ENCODE peak calls at places on chromosomes 3 and 15, in nine cellular contexts. G is heart right ventricle; D is psoas muscle; L is BJ; E is tibial nerve; Q is CD8-positive, alpha-beta T cell; T is BE2C; I is endodermal cell; Y is transverse colon. Z is an unnamed sample. For H3K27me3, the result is how much of the 10 kb centered on the place peaks cover.

GRCh38 chr3:35666893-35667292 is 27.6 kb downstream of the ARPP21 start:
- DNase-seq in T (no peak), Y (no peak), E (no peak), G (no peak), I (no peak), Q (no peak), D (no peak), L (no peak), Z (no peak)

GRCh38 chr15:74124196-74124595 is 6.2 kb upstream of the ISLR2 start:
- DNase-seq in Q (no peak), Y (no peak), E (no peak), L (no peak), G (no peak), T (no peak), D (no peak), I (peak), Z (no peak)

GRCh38 chr15:101242160-101242998 is 9.5 kb downstream of the CHSY1 start:
- DNase-seq in E (no peak), Y (peak), Q (peak), T (no peak), L (no peak), G (peak), I (peak), D (no peak), Z (no peak)

GRCh38 chr3:100606894-100607512 is 2.4 kb upstream of the ADGRG7 start:
- DNase-seq in E (no peak), T (no peak), D (no peak), L (no peak), I (no peak), Y (no peak), Q (no peak), G (no peak), Z (no peak)

GRCh38 chr3:141764946-141765345 is 1.7 kb downstream of the GRK7 start:
- DNase-seq in Q (no peak), G (no peak), Y (no peak), I (no peak), D (no peak), T (no peak), E (no peak), L (no peak), Z (no peak)

GRCh38 chr15:52258461-52258860 is 37.1 kb downstream of the MYO5C start:
- DNase-seq in G (no peak), L (no peak), E (no peak), D (no peak), Q (no peak), I (no peak), Y (no peak), T (no peak), Z (no peak)

GRCh38 chr15:92527197-92527596 is 128.4 kb downstream of the FAM174B start:
- DNase-seq in Y (peak), G (peak), E (no peak), D (no peak), I (no peak), T (no peak), Q (no peak), L (no peak), Z (no peak)

GRCh38 chr3:9135930-9136525 is 113.4 kb downstream of the SRGAP3 start:
- DNase-seq in D (peak), Y (no peak), E (no peak), Q (no peak), G (no peak), I (peak), T (no peak), L (no peak), Z (no peak)

GRCh38 chr15:50148362-50148963 is 29.4 kb upstream of the ATP8B4 start:
- DNase-seq in D (no peak), Q (no peak), Y (peak), I (peak), T (peak), E (no peak), G (no peak), L (no peak), Z (no peak)

GRCh38 chr3:4947028-4947427 is 32.2 kb upstream of the BHLHE40 start:
- DNase-seq in Q (no peak), Y (no peak), L (no peak), G (no peak), D (no peak), T (no peak), E (no peak), I (no peak), Z (no peak)

GRCh38 chr3:30135190-30135589 is 471.2 kb upstream of the TGFBR2 start:
- DNase-seq in L (no peak), G (peak), E (no peak), D (no peak), I (no peak), T (no peak), Y (no peak), Q (no peak), Z (no peak)

GRCh38 chr3:11969986-11970385 is 34.2 kb upstream of the SYN2 start:
- DNase-seq in I (no peak), T (no peak), Q (no peak), L (no peak), D (no peak), Y (no peak), G (no peak), E (no peak), Z (no peak)

GRCh38 chr3:108202080-108202479 is 20.1 kb downstream of the IFT57 start:
- DNase-seq in G (no peak), L (no peak), Q (no peak), D (no peak), T (no peak), Y (no peak), E (no peak), I (no peak), Z (no peak)

GRCh38 chr3:73215286-73215685 is 153.8 kb downstream of the EBLN2 start:
- DNase-seq in I (no peak), Q (no peak), E (no peak), G (no peak), D (no peak), T (no peak), L (peak), Y (no peak), Z (no peak)

GRCh38 chr3:13842226-13842625 is 37.6 kb downstream of the WNT7A start:
- DNase-seq in Q (no peak), D (no peak), E (no peak), Y (no peak), I (no peak), L (no peak), T (no peak), G (no peak), Z (no peak)

GRCh38 chr3:123540285-123540684 is 44.6 kb downstream of the HACD2 start:
- DNase-seq in Y (no peak), I (no peak), L (no peak), Q (no peak), G (no peak), E (no peak), D (no peak), T (no peak), Z (no peak)

GRCh38 chr3:11195721-11196332 is 41.5 kb downstream of the HRH1 start:
- DNase-seq in E (no peak), Y (no peak), D (no peak), T (no peak), I (peak), G (no peak), L (no peak), Q (no peak), Z (no peak)

GRCh38 chr15:73695773-73696640 is 11.8 kb downstream of the CD276 start:
- DNase-seq in T (no peak), D (no peak), Y (no peak), G (no peak), L (no peak), I (no peak), E (no peak), Q (no peak), Z (no peak)

GRCh38 chr3:4751057-4752051 is 227.9 kb upstream of the BHLHE40 start:
- DNase-seq in G (peak), D (no peak), L (peak), I (no peak), E (no peak), T (no peak), Y (no peak), Q (no peak), Z (peak)

GRCh38 chr3:165753560-165753959 is 83.7 kb downstream of the BCHE start:
- DNase-seq in Q (no peak), G (no peak), D (no peak), T (no peak), I (no peak), L (no peak), E (no peak), Y (no peak), Z (no peak)

GRCh38 chr3:21960033-21960432 is 209.0 kb upstream of the ZNF385D start:
- DNase-seq in L (no peak), D (no peak), T (no peak), G (no peak), Q (no peak), E (no peak), I (no peak), Y (no peak), Z (no peak)

GRCh38 chr3:52216585-52217408 is 8.6 kb downstream of the TLR9 start:
- DNase-seq in Q (peak), E (no peak), G (peak), I (no peak), L (no peak), Y (peak), T (peak), D (peak), Z (peak)

GRCh38 chr3:146501752-146502151 is 32.4 kb upstream of the PLSCR2 start:
- DNase-seq in G (no peak), T (no peak), E (no peak), L (no peak), D (no peak), Y (no peak), I (no peak), Q (no peak), Z (no peak)

GRCh38 chr3:146502887-146503458 is 33.6 kb upstream of the PLSCR2 start:
- DNase-seq in Q (no peak), G (no peak), E (no peak), D (no peak), Y (no peak), I (no peak), T (no peak), L (no peak), Z (no peak)

GRCh38 chr3:146505496-146505895 is 36.1 kb upstream of the PLSCR2 start:
- DNase-seq in E (no peak), G (no peak), I (no peak), Y (no peak), Q (no peak), D (no peak), T (no peak), L (no peak), Z (no peak)

GRCh38 chr3:146504546-146505197 is 35.3 kb upstream of the PLSCR2 start:
- DNase-seq in T (no peak), I (peak), Q (no peak), Y (no peak), L (no peak), D (no peak), E (no peak), G (no peak), Z (no peak)

DNA sequence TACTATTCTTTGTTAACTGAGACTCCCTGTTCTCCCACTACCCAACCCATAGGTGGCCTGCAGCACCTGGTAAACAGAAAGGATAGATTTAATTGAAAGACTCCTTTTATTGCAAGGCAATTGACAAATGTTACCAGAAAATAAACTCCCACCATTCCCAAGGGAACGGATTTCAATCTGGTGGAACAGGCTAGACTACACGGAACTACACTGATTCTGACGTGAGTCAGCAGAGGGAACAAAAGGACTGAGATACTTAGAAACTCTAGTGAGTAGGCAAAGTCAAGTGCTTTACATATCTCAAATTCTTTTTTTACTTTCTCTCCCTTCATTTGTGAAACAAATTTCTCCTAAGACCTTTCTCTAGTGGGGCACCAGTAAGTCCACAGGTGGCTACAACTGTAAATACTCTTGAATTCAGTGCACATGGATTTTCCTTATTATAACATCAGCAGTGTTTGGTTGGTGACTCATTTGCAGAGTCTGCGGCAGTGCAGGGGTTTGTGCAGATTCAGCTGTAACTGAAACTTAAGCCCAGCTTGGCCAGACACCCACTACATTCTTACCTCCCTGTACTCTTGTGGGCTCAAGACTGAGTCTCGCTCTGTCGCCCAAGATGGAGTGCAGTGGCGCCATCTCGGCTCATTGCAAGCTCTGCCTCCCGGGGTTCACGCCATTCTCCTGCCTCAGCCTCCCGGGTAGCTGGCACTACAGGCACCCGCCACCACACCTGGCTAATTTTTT is 34.3 kb upstream of the PLSCR2 start:
- DNase-seq in D (no peak), L (peak), Q (no peak), I (no peak), G (no peak), Y (peak), T (no peak), E (no peak), Z (no peak)
- TF ChIP-seq CTCF in D (no peak), L (no peak), Q (no peak), I (peak), G (no peak), Y (peak), T (no peak), E (no peak), Z (no peak)

DNA sequence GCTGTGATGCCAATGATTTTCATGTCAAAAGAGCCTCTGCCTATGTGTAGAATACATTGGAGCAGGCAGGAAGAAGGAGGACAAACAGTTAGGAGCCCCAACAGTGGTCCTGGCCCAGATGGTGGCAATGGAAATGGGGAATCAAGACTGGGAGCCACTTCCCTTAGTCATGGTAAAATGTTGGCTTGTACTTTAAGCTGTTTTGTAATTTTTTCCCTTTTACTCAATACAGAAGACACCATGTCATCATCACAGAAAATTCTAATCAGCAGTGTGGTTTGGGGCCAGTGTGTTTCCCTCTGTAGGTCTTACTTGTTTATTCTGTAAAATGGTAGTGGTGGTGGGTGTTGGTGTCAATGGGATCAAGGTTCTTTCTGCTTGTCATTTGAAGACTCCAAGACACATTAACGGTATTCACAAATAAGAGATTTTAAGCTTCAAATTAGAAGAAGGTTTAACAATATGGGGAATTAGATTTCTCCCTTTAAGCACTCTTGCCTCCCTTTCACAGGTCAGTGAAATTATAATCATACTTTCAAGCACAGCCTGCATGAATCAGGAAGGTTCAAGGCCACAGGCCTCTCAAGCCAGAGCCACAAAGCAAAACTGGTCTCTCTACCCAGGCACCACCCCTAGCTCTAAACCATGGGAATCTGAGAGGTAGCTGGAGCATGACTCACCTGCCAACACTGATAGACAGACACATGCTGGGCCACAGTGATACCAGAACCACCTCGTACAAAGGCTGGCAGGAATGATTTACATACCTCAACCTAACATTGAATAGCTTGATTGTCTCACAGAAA is 24.9 kb downstream of the SIAH2 start:
- DNase-seq in I (peak), T (no peak), E (no peak), Q (no peak), G (no peak), D (no peak), Y (no peak), L (no peak), Z (no peak)
- H3K27me3 ChIP-seq in I (under half), T (under half), E (under half), Q (under half), G (under half), D (under half), Y (under half), L (under half), Z (under half)

GRCh38 chr3:124887996-124888298 is 782 bp upstream of the ITGB5 start:
- DNase-seq in Y (no peak), E (no peak), L (no peak), T (no peak), D (no peak), G (no peak), I (peak), Q (no peak), Z (no peak)

GRCh38 chr3:124885466-124886167 is 1.5 kb downstream of the ITGB5 start:
- DNase-seq in G (no peak), D (no peak), Q (no peak), Y (no peak), I (no peak), T (peak), L (no peak), E (no peak), Z (no peak)

GRCh38 chr3:124887177-124887995 is at the start of gene ITGB5:
- DNase-seq in T (peak), I (peak), E (peak), L (peak), G (peak), Y (peak), D (peak), Q (no peak), Z (peak)

GRCh38 chr3:124888482-124889441 is 1.6 kb upstream of the ITGB5 start:
- DNase-seq in I (peak), Y (no peak), G (no peak), E (no peak), T (no peak), D (no peak), L (no peak), Q (no peak), Z (no peak)

DNA sequence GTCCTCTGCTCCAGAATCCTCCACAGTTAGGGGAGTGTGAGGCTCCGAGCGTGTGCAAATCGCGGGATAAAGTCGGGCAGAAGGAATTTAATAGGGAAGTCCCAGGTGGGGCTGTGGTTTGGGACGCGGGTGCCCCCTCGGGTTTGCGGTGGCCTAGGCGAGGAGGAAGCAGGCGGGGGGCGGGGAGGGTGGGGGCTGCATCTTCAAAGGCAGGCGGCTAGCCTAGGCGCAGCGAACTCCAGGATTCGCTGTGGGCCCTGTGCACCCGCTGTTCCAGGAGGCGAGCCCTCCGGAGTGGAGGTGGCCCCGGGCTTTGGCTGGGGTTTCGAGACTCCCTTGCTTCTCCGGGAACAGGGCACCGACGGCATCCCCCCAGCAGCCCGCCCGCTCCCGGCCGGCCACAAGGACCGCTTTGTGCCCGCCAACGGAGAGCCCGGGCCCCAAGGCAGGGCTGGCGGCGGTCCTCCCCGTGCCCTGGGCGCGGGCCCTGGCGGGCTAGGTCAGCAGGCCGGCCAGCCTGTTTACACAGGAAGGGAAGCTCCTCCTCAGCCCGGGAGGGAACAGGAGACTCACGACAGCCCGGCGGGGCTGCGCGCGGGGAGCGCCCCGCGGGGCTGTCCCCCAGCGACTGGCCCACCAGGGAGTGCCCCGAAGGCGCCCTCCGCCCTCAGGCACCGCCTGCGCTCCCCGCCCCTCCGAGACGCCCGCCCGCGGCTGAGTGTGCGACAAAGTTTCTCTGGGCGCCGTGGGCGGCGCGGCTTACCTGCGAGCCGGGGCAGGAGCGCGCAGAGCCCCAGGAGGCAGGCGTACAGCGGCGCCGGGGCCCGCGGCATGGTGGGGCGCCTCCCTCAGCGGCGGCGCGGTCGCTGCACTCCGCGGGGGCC is 755 bp downstream of the ITGB5 start:
- DNase-seq in T (peak), Y (peak), L (no peak), G (peak), D (peak), E (no peak), I (peak), Q (no peak), Z (peak)
- H3K4me3 ChIP-seq in T (peak), Y (peak), L (peak), G (peak), D (peak), E (peak), I (peak), Q (peak), Z (peak)

GRCh38 chr3:149830902-149831301 is 17.9 kb downstream of the RNF13 start:
- DNase-seq in G (no peak), T (no peak), I (no peak), Q (no peak), L (no peak), D (no peak), Y (no peak), E (no peak), Z (no peak)

GRCh38 chr3:149828390-149828789 is 15.4 kb downstream of the RNF13 start:
- DNase-seq in E (no peak), Y (no peak), D (no peak), L (no peak), I (no peak), T (no peak), G (no peak), Q (no peak), Z (no peak)

GRCh38 chr3:149832086-149832485 is 19.1 kb downstream of the RNF13 start:
- DNase-seq in L (no peak), G (no peak), Q (no peak), E (no peak), T (no peak), D (no peak), Y (no peak), I (no peak), Z (no peak)

GRCh38 chr3:149833241-149833640 is 20.2 kb downstream of the RNF13 start:
- DNase-seq in E (no peak), I (no peak), Y (no peak), T (no peak), L (no peak), Q (no peak), D (no peak), G (no peak), Z (no peak)

GRCh38 chr3:149831321-149831720 is 18.3 kb downstream of the RNF13 start:
- DNase-seq in I (no peak), L (no peak), Q (no peak), Y (no peak), T (no peak), D (no peak), E (no peak), G (no peak), Z (no peak)
- TF ChIP-seq CTCF in I (no peak), L (no peak), Q (no peak), Y (no peak), T (no peak), D (no peak), E (no peak), G (no peak), Z (no peak)

GRCh38 chr3:99366663-99367429 is 271.5 kb upstream of the COL8A1 start:
- DNase-seq in Q (no peak), T (peak), I (peak), D (no peak), E (no peak), L (no peak), G (no peak), Y (no peak), Z (no peak)
- H3K27me3 ChIP-seq in Q (under half), T (under half), I (under half), D (under half), E (under half), L (under half), G (under half), Y (under half), Z (under half)

DNA sequence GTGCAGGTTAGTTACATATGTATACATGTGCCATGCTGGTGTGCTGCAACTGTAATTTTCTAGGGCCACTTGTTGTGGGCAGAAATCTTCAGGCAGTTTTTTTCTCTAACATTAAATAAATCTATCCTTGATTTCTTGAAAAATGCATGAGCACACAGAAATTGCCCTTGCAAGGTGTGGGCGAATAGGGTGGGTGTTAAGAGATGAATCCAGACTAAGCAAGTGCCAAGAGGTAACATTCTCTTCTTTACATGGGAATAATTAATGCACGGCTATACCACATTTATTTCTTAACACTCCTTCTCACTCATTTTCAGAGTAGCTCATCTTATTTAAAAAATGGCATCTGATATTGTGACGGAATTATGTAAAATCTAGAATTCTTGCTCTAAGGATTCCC is 719.6 kb downstream of the AGBL1 start:
- DNase-seq in E (no peak), L (no peak), G (no peak), I (no peak), Y (no peak), T (no peak), D (no peak), Q (no peak), Z (no peak)
- H3K4me3 ChIP-seq in E (no peak), L (no peak), G (no peak), I (no peak), Y (no peak), T (no peak), D (no peak), Q (no peak), Z (no peak)